ENCODE peak calls at places on chromosomes 3 and 15, in five cellular contexts. U is CD8-positive, alpha-beta memory T cell; N is lung; T is IMR-90; S is colonic mucosa. K is an unnamed sample.

GRCh38 chr3:185724761-185725160 is 100.1 kb downstream of the IGF2BP2 start:
- DNase-seq in U (no peak), N (no peak), S (no peak), T (peak; percentile 71), K (no peak)

GRCh38 chr3:78645628-78646310 is 1122.0 kb downstream of the ROBO1 start:
- DNase-seq in U (no peak), S (peak; percentile 24), T (peak; percentile 81), N (no peak), K (peak; percentile 62)

GRCh38 chr3:37520802-37521350 is 340.8 kb upstream of the CTDSPL start:
- DNase-seq in T (no peak), U (no peak), N (no peak), S (no peak), K (no peak)

GRCh38 chr3:189320511-189320910 is 148.7 kb downstream of the TPRG1 start:
- DNase-seq in N (no peak), T (no peak), S (no peak), U (no peak), K (no peak)

GRCh38 chr15:69410290-69410874 is 3.8 kb upstream of the KIF23 start:
- DNase-seq in S (no peak), T (peak; percentile 31), N (no peak), U (no peak), K (no peak)

GRCh38 chr3:116103868-116104530 is 341.3 kb downstream of the LSAMP start:
- DNase-seq in S (no peak), N (no peak), T (no peak), U (no peak), K (no peak)

GRCh38 chr15:61050844-61051569 is 178.1 kb downstream of the RORA start:
- DNase-seq in S (no peak), T (peak; percentile 31), U (no peak), N (no peak), K (no peak)

GRCh38 chr3:117761992-117762944 is 1052.7 kb downstream of the TUSC7 start:
- DNase-seq in S (no peak), N (no peak), T (no peak), U (no peak), K (no peak)

GRCh38 chr3:174016186-174016585 is 618.6 kb downstream of the NLGN1 start:
- DNase-seq in S (no peak), N (no peak), T (peak; percentile 92), U (no peak), K (peak; percentile 26)

GRCh38 chr3:9786209-9786739 is 6.0 kb downstream of the TADA3 start:
- DNase-seq in T (no peak), S (no peak), N (no peak), U (no peak), K (no peak)

GRCh38 chr15:71526061-71526460 is 284.3 kb upstream of the NR2E3 start:
- DNase-seq in T (peak; percentile 40), U (no peak), N (no peak), S (no peak), K (no peak)

GRCh38 chr3:181329024-181329423 is 339.5 kb upstream of the DNAJC19 start:
- DNase-seq in T (no peak), N (no peak), U (no peak), S (no peak), K (no peak)

GRCh38 chr3:195549931-195550519 is 6.9 kb upstream of the PPP1R2 start:
- DNase-seq in S (peak; percentile 59), N (no peak), T (no peak), U (peak; percentile 90), K (no peak)

GRCh38 chr3:87468938-87469337 is 192.6 kb upstream of the POU1F1 start:
- DNase-seq in T (no peak), U (no peak), N (no peak), S (no peak), K (no peak)

GRCh38 chr3:125443923-125444322 is 68.8 kb upstream of the ZNF148 start:
- DNase-seq in N (no peak), T (peak; percentile 94), U (no peak), S (no peak), K (no peak)

GRCh38 chr3:189981668-189982067 is 139.0 kb downstream of the P3H2 start:
- DNase-seq in U (no peak), T (peak; percentile 89), S (no peak), N (no peak), K (no peak)

GRCh38 chr3:111801697-111802655 is 57.1 kb upstream of the PHLDB2 start:
- DNase-seq in T (peak; percentile 89), U (no peak), N (no peak), S (no peak), K (no peak)

GRCh38 chr3:89467886-89468479 is 360.6 kb downstream of the EPHA3 start:
- DNase-seq in U (no peak), T (no peak), N (no peak), S (no peak), K (no peak)

GRCh38 chr15:52255008-52255407 is 40.6 kb downstream of the MYO5C start:
- DNase-seq in N (no peak), T (peak; percentile 66), U (no peak), S (no peak), K (no peak)

GRCh38 chr15:75801859-75802593 is 41.2 kb upstream of the UBE2Q2 start:
- DNase-seq in N (peak; percentile 83), T (peak; percentile 54), U (peak; percentile 64), S (peak; percentile 78), K (no peak)

GRCh38 chr15:84600331-84600686 is 500 bp upstream of the ZSCAN2 start:
- DNase-seq in S (peak; percentile 94), T (peak; percentile 83), U (peak; percentile 53), N (peak; percentile 88), K (no peak)

GRCh38 chr3:50324351-50325144 is 2.0 kb upstream of the HYAL2 start:
- DNase-seq in U (peak; percentile 39), S (no peak), N (no peak), T (peak; percentile 61), K (no peak)

GRCh38 chr3:62151591-62151990 is 221.8 kb downstream of the FEZF2 start:
- DNase-seq in U (no peak), T (peak; percentile 43), N (no peak), S (no peak), K (no peak)

GRCh38 chr3:59654953-59655430 is 605.2 kb upstream of the CFAP20DC start:
- DNase-seq in T (no peak), S (no peak), N (no peak), U (no peak), K (no peak)

GRCh38 chr3:114484895-114485294 is 191.1 kb downstream of the TIGIT start:
- DNase-seq in U (no peak), S (no peak), N (no peak), T (no peak), K (no peak)

GRCh38 chr3:29283297-29283681 is 2.4 kb downstream of the RBMS3 start:
- DNase-seq in S (no peak), T (peak; percentile 15), U (no peak), N (no peak), K (no peak)

GRCh38 chr3:29285356-29286070 is 4.6 kb downstream of the RBMS3 start:
- DNase-seq in U (no peak), N (no peak), T (peak; percentile 33), S (no peak), K (no peak)

GRCh38 chr3:29282431-29283296 is 1.8 kb downstream of the RBMS3 start:
- DNase-seq in S (no peak), T (peak; percentile 64), N (no peak), U (no peak), K (no peak)

GRCh38 chr3:29283739-29284138 is 2.9 kb downstream of the RBMS3 start:
- DNase-seq in U (no peak), S (no peak), T (no peak), N (no peak), K (no peak)

GRCh38 chr3:29284578-29284977 is 3.7 kb downstream of the RBMS3 start:
- DNase-seq in S (no peak), U (no peak), N (no peak), T (peak; percentile 25), K (no peak)
- H3K4me3 ChIP-seq in S (no peak overlapping the region), U (no peak overlapping the region), N (no peak overlapping the region), T (no peak overlapping the region), K (no peak overlapping the region)

GRCh38 chr3:157279237-157279636 is 119.3 kb upstream of the CCNL1 start:
- DNase-seq in N (no peak), T (no peak), S (no peak), U (no peak), K (no peak)

GRCh38 chr3:157276801-157277200 is 116.9 kb upstream of the CCNL1 start:
- DNase-seq in S (no peak), U (no peak), N (no peak), T (no peak), K (no peak)

GRCh38 chr3:157280786-157281185 is 120.8 kb upstream of the CCNL1 start:
- DNase-seq in N (no peak), T (peak; percentile 24), S (no peak), U (no peak), K (no peak)

GRCh38 chr3:157285966-157286365 is 126.0 kb upstream of the CCNL1 start:
- DNase-seq in U (no peak), N (no peak), S (no peak), T (no peak), K (no peak)

GRCh38 chr3:157282261-157283191 is 122.6 kb upstream of the CCNL1 start:
- DNase-seq in S (no peak), U (no peak), N (no peak), T (peak; percentile 93), K (peak; percentile 39)
- H3K4me3 ChIP-seq in S (no peak overlapping the region), U (no peak overlapping the region), N (no peak overlapping the region), T (no peak overlapping the region), K (no peak overlapping the region)

GRCh38 chr15:45200001-45200798 is 12.4 kb upstream of the SHF start:
- DNase-seq in U (peak; percentile 96), T (peak; percentile 98), N (peak; percentile 96), S (peak; percentile 99), K (peak; percentile 67)
- H3K4me3 ChIP-seq in U (peak overlapping the region; percentile 94), T (peak overlapping the region; percentile 58), N (peak overlapping the region; percentile 47), S (peak overlapping the region; percentile 45), K (peak overlapping the region; percentile 46)

GRCh38 chr3:535566-536416 is 339.2 kb downstream of the CHL1 start:
- DNase-seq in S (peak; percentile 21), U (no peak), T (peak; percentile 11), N (no peak), K (no peak)
- H3K4me3 ChIP-seq in S (peak overlapping the region; percentile 11), U (no peak overlapping the region), T (peak overlapping the region; percentile 62), N (peak overlapping the region; percentile 13), K (peak overlapping the region; percentile 59)

GRCh38 chr3:182527745-182528144 is 265.6 kb upstream of the ATP11B start:
- DNase-seq in T (no peak), N (no peak), U (no peak), S (no peak), K (peak; percentile 10)

GRCh38 chr3:182530316-182530715 is 263.0 kb upstream of the ATP11B start:
- DNase-seq in T (no peak), U (no peak), S (no peak), N (no peak), K (no peak)

DNA sequence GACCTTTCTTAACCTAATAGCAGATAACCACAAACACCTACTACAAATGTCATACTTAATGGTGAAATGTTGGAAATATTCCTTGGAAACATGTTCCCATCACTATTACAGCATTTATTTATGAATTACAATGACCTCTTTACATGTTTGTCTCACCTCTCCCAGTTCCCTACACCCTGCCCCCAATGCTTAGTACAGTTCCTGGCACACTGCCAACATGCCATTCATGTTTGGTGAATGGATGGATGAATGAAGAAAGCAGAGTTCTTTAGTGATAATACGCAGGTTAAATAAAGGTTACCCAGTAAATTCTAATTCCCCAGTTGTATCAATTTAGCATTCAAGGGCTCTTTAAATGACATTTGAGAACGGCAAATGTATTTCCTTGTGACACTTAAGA is 259.9 kb upstream of the ATP11B start:
- DNase-seq in N (no peak), S (no peak), T (no peak), U (no peak), K (no peak)
- H3K4me3 ChIP-seq in N (no peak overlapping the region), S (no peak overlapping the region), T (no peak overlapping the region), U (no peak overlapping the region), K (no peak overlapping the region)